ENCODE peak calls at places on chromosomes 3 and 15, in five cellular contexts. One of them, this sample, is unnamed.

GRCh38 chr3:114308830-114309229 is 15.0 kb downstream of the TIGIT start:
- DNase-seq in foreskin keratinocyte: no peak
- DNase-seq in CD8-positive, alpha-beta memory T cell: peak; percentile 36
- DNase-seq in COR-L47: no peak
- DNase-seq in AG20443: no peak
- DNase-seq in this sample: peak; percentile 63

GRCh38 chr3:149151843-149152242 is 22.4 kb downstream of the HPS3 start:
- DNase-seq in foreskin keratinocyte: no peak
- DNase-seq in COR-L47: no peak
- DNase-seq in AG20443: peak; percentile 65
- DNase-seq in CD8-positive, alpha-beta memory T cell: no peak
- DNase-seq in this sample: no peak

GRCh38 chr3:56923546-56924224 is 121.9 kb upstream of the ARHGEF3 start:
- DNase-seq in foreskin keratinocyte: peak; percentile 63
- DNase-seq in AG20443: peak; percentile 23
- DNase-seq in CD8-positive, alpha-beta memory T cell: peak; percentile 81
- DNase-seq in COR-L47: peak; percentile 1
- DNase-seq in this sample: peak; percentile 44

GRCh38 chr3:88879905-88880304 is 227.5 kb upstream of the EPHA3 start:
- DNase-seq in foreskin keratinocyte: peak; percentile 67
- DNase-seq in COR-L47: no peak
- DNase-seq in CD8-positive, alpha-beta memory T cell: no peak
- DNase-seq in AG20443: no peak
- DNase-seq in this sample: no peak

GRCh38 chr3:170226426-170226960 is 4.3 kb downstream of the PRKCI start:
- DNase-seq in AG20443: no peak
- DNase-seq in CD8-positive, alpha-beta memory T cell: no peak
- DNase-seq in foreskin keratinocyte: no peak
- DNase-seq in COR-L47: no peak
- DNase-seq in this sample: no peak

GRCh38 chr3:114608293-114608692 is 314.5 kb downstream of the TIGIT start:
- DNase-seq in COR-L47: no peak
- DNase-seq in CD8-positive, alpha-beta memory T cell: no peak
- DNase-seq in foreskin keratinocyte: peak; percentile 84
- DNase-seq in AG20443: peak; percentile 79
- DNase-seq in this sample: no peak

GRCh38 chr3:16907245-16907644 is 22.5 kb downstream of the PLCL2 start:
- DNase-seq in foreskin keratinocyte: no peak
- DNase-seq in CD8-positive, alpha-beta memory T cell: no peak
- DNase-seq in AG20443: no peak
- DNase-seq in COR-L47: no peak
- DNase-seq in this sample: no peak

GRCh38 chr3:14517601-14518431 is 22.3 kb downstream of the GRIP2 start:
- DNase-seq in foreskin keratinocyte: no peak
- DNase-seq in AG20443: no peak
- DNase-seq in COR-L47: no peak
- DNase-seq in CD8-positive, alpha-beta memory T cell: no peak
- DNase-seq in this sample: no peak

GRCh38 chr15:80730395-80730794 is 35.3 kb downstream of the ABHD17C start:
- DNase-seq in COR-L47: no peak
- DNase-seq in AG20443: no peak
- DNase-seq in CD8-positive, alpha-beta memory T cell: no peak
- DNase-seq in foreskin keratinocyte: no peak
- DNase-seq in this sample: no peak

GRCh38 chr3:23519548-23520208 is 286.1 kb upstream of the UBE2E1 start:
- DNase-seq in COR-L47: no peak
- DNase-seq in AG20443: no peak
- DNase-seq in foreskin keratinocyte: no peak
- DNase-seq in CD8-positive, alpha-beta memory T cell: no peak
- DNase-seq in this sample: no peak

GRCh38 chr15:69607101-69607500 is 154.5 kb downstream of the RPLP1 start:
- DNase-seq in COR-L47: no peak
- DNase-seq in AG20443: peak; percentile 23
- DNase-seq in foreskin keratinocyte: no peak
- DNase-seq in CD8-positive, alpha-beta memory T cell: no peak
- DNase-seq in this sample: no peak

GRCh38 chr15:51403072-51403878 is 61.8 kb downstream of the GLDN start:
- DNase-seq in CD8-positive, alpha-beta memory T cell: no peak
- DNase-seq in COR-L47: peak; percentile 23
- DNase-seq in foreskin keratinocyte: peak; percentile 34
- DNase-seq in AG20443: peak; percentile 57
- DNase-seq in this sample: no peak

This sample was measured in T follicular helper cell.